ENCODE peak calls at places on chromosomes 7 and 10, in seven cellular contexts. U is MV-4-11; P is NCI-H1092; N is stimulated activated CD8-positive, alpha-beta memory T cell treated with anti-CD3 and anti-CD28 coated beads, Interleukin-15, amount 100 ng/mL, for 24 hours; M is breast epithelium; R is EH; K is stimulated activated CD4-positive, alpha-beta T cell treated with anti-CD3 and anti-CD28 coated beads, Interleukin-2, amount 100 ng/mL, for 48 hours. E is an unnamed sample.

GRCh38 chr7:33742521-33742920 is 162.8 kb upstream of the BMPER start:
- DNase-seq in U (no peak), K (no peak), N (no peak), R (no peak), P (no peak), M (no peak), E (no peak)

GRCh38 chr7:50660040-50660829 is 95.0 kb upstream of the DDC start:
- DNase-seq in R (no peak), N (no peak), P (no peak), M (no peak), K (no peak), U (peak; percentile 82), E (no peak)

GRCh38 chr10:625751-626711 is 63.4 kb downstream of the DIP2C start:
- DNase-seq in K (no peak), P (no peak), U (no peak), M (no peak), N (no peak), R (no peak), E (no peak)

GRCh38 chr10:31320179-31320597 is 1.2 kb downstream of the ZEB1 start:
- DNase-seq in R (no peak), K (peak; percentile 36), N (peak; percentile 20), M (no peak), P (no peak), U (no peak), E (peak; percentile 63)

GRCh38 chr7:95441042-95441823 is 6.4 kb upstream of the PON2 start:
- DNase-seq in U (no peak), P (no peak), R (no peak), K (no peak), M (no peak), N (no peak), E (no peak)

GRCh38 chr10:70458329-70459060 is 17.0 kb upstream of the NODAL start:
- DNase-seq in U (peak; percentile 44), R (peak; percentile 84), N (no peak), M (peak; percentile 74), K (peak; percentile 55), P (no peak), E (peak; percentile 77)

GRCh38 chr10:95467162-95467599 is 94.0 kb downstream of the SORBS1 start:
- DNase-seq in U (no peak), K (no peak), P (no peak), N (no peak), R (peak; percentile 54), M (no peak), E (peak; percentile 54)

GRCh38 chr10:72079356-72079755 is 9.0 kb downstream of the SPOCK2 start:
- DNase-seq in P (peak; percentile 49), M (no peak), R (no peak), N (no peak), K (no peak), U (no peak), E (no peak)